ENCODE peak calls at places on chromosomes 13 and 19, in four cellular contexts. Y is lung, A is PC-9, L is dorsolateral prefrontal cortex. J is an unnamed sample.

GRCh38 chr19:29483944-29484581 is 41.7 kb upstream of the VSTM2B start:
- DNase-seq in A (no peak), L (peak), Y (no peak), J (no peak)

GRCh38 chr19:6014551-6015135 is 36.7 kb upstream of the RANBP3 start:
- DNase-seq in L (peak), Y (no peak), A (no peak), J (no peak)

GRCh38 chr13:74554581-74555290 is 420.5 kb upstream of the KLF12 start:
- DNase-seq in Y (no peak), A (no peak), L (no peak), J (no peak)

GRCh38 chr19:19528721-19529490 is at the start of gene YJEFN3:
- DNase-seq in A (no peak), L (peak), Y (no peak), J (no peak)

GRCh38 chr13:76764429-76764828 is 121.8 kb downstream of the KCTD12 start:
- DNase-seq in A (no peak), Y (peak), L (no peak), J (no peak)

GRCh38 chr19:5217171-5217570 is 123.4 kb downstream of the PTPRS start:
- DNase-seq in A (no peak), L (no peak), Y (no peak), J (no peak)

GRCh38 chr19:57620673-57621348 is 6.8 kb downstream of the ZNF134 start:
- DNase-seq in Y (no peak), L (no peak), A (no peak), J (no peak)

GRCh38 chr19:13206581-13206980 is 56.4 kb downstream of the IER2 start:
- DNase-seq in L (no peak), Y (no peak), A (no peak), J (no peak)

GRCh38 chr13:36332986-36333385 is 13.2 kb downstream of the SPART start:
- DNase-seq in Y (no peak), A (no peak), L (no peak), J (no peak)

GRCh38 chr13:80339841-80340642 is 884 bp downstream of the SPRY2 start:
- DNase-seq in L (peak), A (no peak), Y (peak), J (peak)

GRCh38 chr19:29491491-29491890 is 34.3 kb upstream of the VSTM2B start:
- DNase-seq in L (peak), Y (no peak), A (no peak), J (no peak)

GRCh38 chr13:77065456-77066147 is 38.6 kb upstream of the FBXL3 start:
- DNase-seq in Y (no peak), A (no peak), L (no peak), J (no peak)

GRCh38 chr19:12786149-12786870 is 5.0 kb upstream of the JUNB start:
- DNase-seq in A (peak), L (no peak), Y (peak), J (no peak)

GRCh38 chr19:16078311-16078758 is 2.0 kb downstream of the TPM4 start:
- DNase-seq in L (peak), Y (no peak), A (no peak), J (peak)

GRCh38 chr19:42440357-42441046 is 2.2 kb downstream of the CXCL17 start:
- DNase-seq in Y (peak), L (peak), A (no peak), J (peak)

GRCh38 chr13:53250272-53250875 is 221.8 kb downstream of the OLFM4 start:
- DNase-seq in Y (no peak), L (no peak), A (peak), J (peak)

GRCh38 chr19:47109177-47109540 is 4.4 kb downstream of the ZC3H4 start:
- DNase-seq in L (no peak), A (no peak), Y (no peak), J (no peak)

GRCh38 chr19:47107953-47108746 is 5.4 kb downstream of the ZC3H4 start:
- DNase-seq in L (no peak), A (peak), Y (no peak), J (peak)

GRCh38 chr19:47111081-47111589 is 2.4 kb downstream of the ZC3H4 start:
- DNase-seq in A (no peak), L (peak), Y (peak), J (no peak)

GRCh38 chr19:47110521-47111080 is 3.0 kb downstream of the ZC3H4 start:
- DNase-seq in Y (no peak), A (no peak), L (no peak), J (no peak)

DNA sequence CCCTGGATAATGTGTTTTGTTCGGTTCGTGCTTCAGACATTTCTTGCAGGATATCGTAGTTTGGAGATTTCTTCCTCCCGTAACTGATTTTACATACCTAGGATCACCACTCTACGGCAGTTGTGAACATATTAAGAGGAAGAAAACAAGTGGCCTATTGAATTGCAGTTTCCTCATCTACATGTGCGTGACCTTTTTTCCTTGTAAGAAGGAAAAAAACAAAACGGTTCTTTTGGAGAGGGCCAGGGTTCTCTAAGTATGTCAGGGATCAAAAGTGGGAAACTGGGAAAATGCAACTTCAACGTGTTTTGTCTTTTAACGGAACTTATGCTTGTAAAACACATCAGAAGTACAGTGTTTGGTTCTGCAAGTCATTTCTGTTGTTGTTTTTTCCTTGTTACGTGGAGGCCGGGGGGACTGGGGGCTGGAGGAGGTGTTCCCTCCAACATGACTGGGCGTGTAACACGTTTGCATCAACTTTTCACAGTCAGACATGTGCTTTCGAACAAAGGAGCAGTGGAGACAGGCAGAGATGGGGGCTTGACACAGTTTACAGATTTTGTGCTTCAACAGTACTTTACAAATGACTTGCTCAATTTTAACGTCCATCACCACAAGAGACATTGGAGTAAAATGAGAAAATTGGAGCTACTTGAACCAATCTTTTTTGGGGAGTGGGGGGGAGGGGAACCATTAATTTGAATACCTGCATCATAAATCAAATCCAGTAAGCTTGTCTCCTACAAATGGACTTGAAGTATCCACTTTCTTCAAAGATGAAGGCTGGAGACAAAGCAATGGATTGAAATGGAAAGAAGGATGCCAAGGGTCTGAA is 3.8 kb downstream of the ZC3H4 start:
- DNase-seq in L (no peak), A (no peak), Y (no peak), J (peak)
- H3K4me3 ChIP-seq in L (peak), A (peak), Y (no peak), J (peak)

GRCh38 chr13:24671367-24672117 is 8.7 kb upstream of the ATP12A start:
- DNase-seq in A (peak), L (no peak), Y (peak), J (no peak)
- H3K4me3 ChIP-seq in A (peak), L (no peak), Y (no peak), J (peak)

GRCh38 chr19:46955813-46956371 is 63.7 kb upstream of the NPAS1 start:
- DNase-seq in Y (no peak), L (no peak), A (no peak), J (no peak)
- H3K4me3 ChIP-seq in Y (no peak), L (no peak), A (no peak), J (no peak)

GRCh38 chr19:389935-390289 is 19.0 kb downstream of the C2CD4C start:
- DNase-seq in Y (no peak), L (no peak), A (no peak), J (no peak)

GRCh38 chr19:391726-392374 is 17.1 kb downstream of the C2CD4C start:
- DNase-seq in Y (no peak), L (peak), A (no peak), J (no peak)

GRCh38 chr19:391199-391557 is 17.8 kb downstream of the C2CD4C start:
- DNase-seq in L (no peak), Y (no peak), A (no peak), J (no peak)

GRCh38 chr19:390386-391198 is 18.4 kb downstream of the C2CD4C start:
- DNase-seq in L (peak), A (no peak), Y (no peak), J (no peak)

GRCh38 chr19:392375-392970 is 16.5 kb downstream of the C2CD4C start:
- DNase-seq in L (no peak), A (no peak), Y (no peak), J (no peak)
- H3K4me3 ChIP-seq in L (no peak), A (no peak), Y (no peak), J (no peak)

GRCh38 chr13:50677687-50678463 is 165.6 kb downstream of the DLEU7 start:
- DNase-seq in A (no peak), Y (no peak), L (peak), J (peak)
- H3K4me3 ChIP-seq in A (no peak), Y (no peak), L (no peak), J (no peak)

GRCh38 chr13:23547000-23547590 is 23.1 kb upstream of the TNFRSF19 start:
- DNase-seq in L (no peak), A (no peak), Y (no peak), J (no peak)
- H3K4me3 ChIP-seq in L (peak), A (no peak), Y (peak), J (peak)

GRCh38 chr19:44588753-44589112 is 24.6 kb upstream of the IGSF23 start:
- DNase-seq in Y (no peak), A (peak), L (no peak), J (no peak)

GRCh38 chr19:44590245-44591059 is 22.9 kb upstream of the IGSF23 start:
- DNase-seq in A (no peak), L (no peak), Y (no peak), J (no peak)

GRCh38 chr19:44592451-44592890 is 20.9 kb upstream of the IGSF23 start:
- DNase-seq in A (peak), L (no peak), Y (no peak), J (no peak)

GRCh38 chr19:44585371-44586141 is 27.8 kb upstream of the IGSF23 start:
- DNase-seq in L (no peak), Y (no peak), A (peak), J (no peak)

DNA sequence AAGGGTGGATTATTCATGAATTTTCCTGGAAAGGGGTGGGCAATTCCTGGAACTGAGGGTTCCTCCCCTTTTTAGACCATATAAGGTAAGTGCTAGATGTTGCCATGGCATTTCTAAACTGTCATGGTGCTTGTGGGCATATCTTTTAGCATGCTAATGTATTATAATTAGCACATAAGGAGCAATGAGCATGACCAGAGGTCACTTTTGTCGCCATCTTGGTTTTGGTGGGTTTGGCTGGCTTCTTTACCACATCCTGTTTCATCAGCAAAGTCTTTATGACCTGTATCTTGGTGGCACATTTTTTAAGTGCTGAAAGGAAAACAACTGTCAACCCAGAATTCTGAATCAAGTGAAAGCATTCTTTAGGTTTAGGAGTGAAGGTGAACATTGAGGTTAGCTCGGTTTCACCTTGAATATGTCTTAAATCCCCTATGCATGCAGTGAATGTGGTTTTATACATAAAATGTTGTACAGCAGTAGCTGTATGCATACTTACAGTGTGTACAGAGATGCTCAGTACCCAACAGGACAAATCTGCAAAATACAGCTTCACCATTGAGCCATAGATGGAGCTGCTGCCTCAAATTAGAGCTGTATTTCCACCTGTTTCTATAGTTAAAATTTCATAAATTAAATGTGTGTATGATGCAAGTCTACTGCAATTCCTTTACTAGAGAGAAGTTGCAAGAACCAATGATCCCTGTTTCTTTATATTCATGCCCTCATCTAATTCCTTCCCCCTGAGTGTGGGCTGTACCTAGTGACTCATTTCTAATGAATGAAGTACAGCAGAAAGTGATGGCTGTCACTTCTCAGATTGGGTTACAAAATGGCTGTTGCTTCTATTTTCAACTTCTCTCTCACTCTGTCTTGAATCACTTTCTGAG is 25.3 kb upstream of the IGSF23 start:
- DNase-seq in A (peak), L (no peak), Y (no peak), J (peak)
- H3K4me3 ChIP-seq in A (peak), L (no peak), Y (no peak), J (no peak)

DNA sequence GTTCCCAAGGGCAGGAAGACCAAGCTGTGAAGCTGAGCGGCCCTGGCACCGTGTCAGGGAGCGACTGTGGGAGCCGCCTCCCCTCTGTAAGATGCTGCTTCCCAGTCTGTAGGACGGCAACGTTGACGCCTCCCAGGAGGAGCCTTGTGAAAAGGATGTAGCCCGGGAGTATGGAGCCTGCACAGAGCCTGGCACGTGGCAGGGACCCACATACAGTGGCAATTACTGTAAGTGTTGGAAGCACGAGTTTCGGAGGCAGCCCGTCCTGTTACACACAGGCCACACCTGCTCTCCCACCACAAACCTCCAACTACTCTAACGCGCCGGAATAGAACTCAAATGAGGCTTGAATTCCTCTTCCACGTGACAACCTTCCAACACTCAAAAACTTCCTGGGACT is 6.6 kb downstream of the RAB20 start:
- DNase-seq in A (no peak), Y (no peak), L (no peak), J (no peak)
- H3K4me3 ChIP-seq in A (no peak), Y (no peak), L (no peak), J (no peak)

GRCh38 chr19:45321848-45322247 is 827 bp downstream of the CKM start:
- DNase-seq in Y (no peak), L (no peak), A (no peak), J (no peak)
- H3K4me3 ChIP-seq in Y (no peak), L (no peak), A (no peak), J (no peak)

GRCh38 chr13:44267203-44267602 is 106.4 kb upstream of the SERP2 start:
- DNase-seq in Y (no peak), L (no peak), A (no peak), J (no peak)
- H3K4me3 ChIP-seq in Y (no peak), L (no peak), A (no peak), J (no peak)